ENCODE peak calls at places on chromosomes 7 and 10, in eight cellular contexts. M is epithelial cell of esophagus, C is cardiac fibroblast, X is GM13976, K is heart right ventricle, O is RWPE1, U is PC-3, T is ascending aorta. B is an unnamed sample.

GRCh38 chr7:158474488-158474887 is 113.1 kb downstream of the PTPRN2 start:
- DNase-seq in M (no peak), C (no peak), X (no peak), K (no peak), O (no peak), U (no peak), T (no peak), B (no peak)

GRCh38 chr7:155281411-155281969 is 16.2 kb upstream of the INSIG1 start:
- DNase-seq in M (no peak), C (no peak), X (no peak), K (no peak), O (no peak), U (no peak), T (no peak), B (no peak)

GRCh38 chr7:51606601-51607154 is 290.1 kb upstream of the COBL start:
- DNase-seq in M (no peak), C (no peak), X (no peak), K (no peak), O (peak; percentile 49), U (peak; percentile 83), T (no peak), B (no peak)

GRCh38 chr10:75425291-75426079 is 5.9 kb upstream of the LRMDA start:
- DNase-seq in M (peak; percentile 51), C (no peak), X (no peak), K (no peak), O (no peak), U (no peak), T (no peak), B (no peak)

GRCh38 chr7:11427686-11428273 is 404.2 kb downstream of the THSD7A start:
- DNase-seq in M (peak; percentile 75), C (peak; percentile 86), X (peak; percentile 45), K (no peak), O (peak; percentile 35), U (peak; percentile 74), T (no peak), B (peak; percentile 48)

GRCh38 chr7:115297651-115298050 is 375.8 kb downstream of the MDFIC start:
- DNase-seq in M (peak; percentile 96), C (peak; percentile 72), X (no peak), K (no peak), O (peak; percentile 62), U (peak; percentile 39), T (no peak), B (no peak)

GRCh38 chr10:10660054-10660453 is 357.6 kb upstream of the CELF2 start:
- DNase-seq in M (no peak), C (no peak), X (no peak), K (no peak), O (no peak), U (no peak), T (no peak), B (no peak)

GRCh38 chr7:66181329-66181728 is 23.8 kb upstream of the TPST1 start:
- DNase-seq in M (no peak), C (no peak), X (no peak), K (no peak), O (no peak), U (no peak), T (no peak), B (no peak)

GRCh38 chr7:70322786-70323185 is 724.5 kb downstream of the AUTS2 start:
- DNase-seq in M (no peak), C (no peak), X (no peak), K (no peak), O (no peak), U (no peak), T (no peak), B (no peak)

GRCh38 chr10:88442681-88443080 is 140.4 kb downstream of the RNLS start:
- DNase-seq in M (no peak), C (no peak), X (no peak), K (no peak), O (no peak), U (no peak), T (no peak), B (no peak)

GRCh38 chr10:68156373-68157185 is 47.3 kb downstream of the MYPN start:
- DNase-seq in M (peak; percentile 74), C (peak; percentile 87), X (peak; percentile 50), K (no peak), O (peak; percentile 19), U (peak; percentile 97), T (no peak), B (peak; percentile 34)

GRCh38 chr7:2444476-2444875 is 31.7 kb downstream of the GRIFIN start:
- DNase-seq in M (peak; percentile 31), C (peak; percentile 72), X (no peak), K (no peak), O (no peak), U (no peak), T (no peak), B (no peak)

GRCh38 chr10:79379512-79380124 is 32.3 kb downstream of the PPIF start:
- DNase-seq in M (no peak), C (no peak), X (no peak), K (peak; percentile 58), O (no peak), U (no peak), T (no peak), B (peak; percentile 12)

GRCh38 chr10:35639651-35640311 is 2.3 kb downstream of the FZD8 start:
- DNase-seq in M (peak; percentile 53), C (peak; percentile 43), X (no peak), K (peak; percentile 21), O (no peak), U (peak; percentile 81), T (no peak), B (no peak)
- TF ChIP-seq CTCF in M (peak; percentile 27), C (peak; percentile 27), X (no peak), K (no peak), O (no peak), U (peak; percentile 39), T (peak; percentile 15), B (no peak)

GRCh38 chr7:104862719-104863118 is 151.3 kb upstream of the KMT2E start:
- DNase-seq in M (no peak), C (peak; percentile 28), X (no peak), K (no peak), O (no peak), U (peak; percentile 30), T (no peak), B (no peak)
- TF ChIP-seq CTCF in M (peak; percentile 20), C (peak; percentile 47), X (no peak), K (no peak), O (no peak), U (peak; percentile 58), T (no peak), B (no peak)

GRCh38 chr10:80949785-80950184 is 412.1 kb downstream of the SH2D4B start:
- DNase-seq in M (no peak), C (no peak), X (no peak), K (no peak), O (no peak), U (no peak), T (no peak), B (no peak)

GRCh38 chr10:80946957-80947722 is 409.4 kb downstream of the SH2D4B start:
- DNase-seq in M (no peak), C (no peak), X (no peak), K (no peak), O (no peak), U (no peak), T (no peak), B (no peak)

GRCh38 chr10:80946073-80946472 is 408.4 kb downstream of the SH2D4B start:
- DNase-seq in M (no peak), C (no peak), X (no peak), K (no peak), O (no peak), U (no peak), T (no peak), B (no peak)

DNA sequence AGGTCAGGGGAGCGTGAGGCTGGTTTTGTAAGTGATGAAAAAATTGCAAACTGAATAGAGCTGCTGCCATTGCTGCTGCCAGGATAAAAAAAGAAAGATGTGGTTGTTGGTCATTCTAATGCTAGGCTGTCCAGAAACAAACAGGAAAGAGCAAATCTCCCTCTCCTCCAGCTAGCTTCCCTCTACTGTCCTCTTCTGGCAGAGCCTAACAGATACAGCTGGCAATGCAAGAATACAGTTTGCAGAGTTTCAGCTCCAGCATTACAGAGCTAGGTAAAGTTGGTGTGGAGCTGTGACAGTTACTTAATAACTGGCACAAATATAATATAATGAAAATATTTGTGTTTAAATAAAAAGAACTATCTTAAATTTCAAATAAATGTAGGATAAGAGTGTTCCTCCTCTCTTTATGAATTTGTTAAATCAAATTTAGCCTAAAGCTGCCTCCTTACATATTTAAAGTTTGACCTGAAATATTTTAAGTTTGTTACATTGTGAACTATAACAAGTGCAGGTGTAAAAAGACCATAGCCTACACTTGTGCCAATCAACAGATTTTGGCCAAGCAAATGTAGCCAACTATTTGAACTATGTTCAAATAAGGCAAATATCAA is 407.7 kb downstream of the SH2D4B start:
- DNase-seq in M (peak; percentile 7), C (no peak), X (peak; percentile 11), K (no peak), O (peak; percentile 4), U (no peak), T (no peak), B (peak; percentile 10)
- TF ChIP-seq CTCF in M (peak; percentile 69), C (no peak), X (peak; percentile 33), K (peak; percentile 68), O (peak; percentile 54), U (no peak), T (peak; percentile 32), B (peak; percentile 58)

DNA sequence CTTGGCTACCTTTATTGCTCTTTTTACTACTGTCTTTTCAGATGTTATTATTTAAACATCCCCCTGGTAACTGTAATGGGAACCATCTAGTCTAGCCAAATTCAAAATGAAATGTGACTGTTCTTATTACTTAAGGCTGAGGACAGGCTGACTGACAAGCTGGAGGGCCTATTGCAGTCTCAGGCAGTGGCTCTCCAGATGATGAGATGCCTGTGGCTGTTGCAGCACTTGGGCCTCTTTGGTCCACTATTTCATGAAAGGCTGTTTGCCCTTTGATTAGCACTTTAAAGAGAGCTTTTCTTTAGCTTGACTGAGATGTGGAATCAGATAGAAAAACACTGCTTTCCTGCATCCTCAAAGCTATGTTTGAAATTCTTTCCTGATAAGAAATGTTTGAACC is 540.5 kb downstream of the SORCS3 start:
- DNase-seq in M (no peak), C (no peak), X (no peak), K (no peak), O (no peak), U (no peak), T (no peak), B (no peak)
- TF ChIP-seq CTCF in M (no peak), C (no peak), X (no peak), K (no peak), O (no peak), U (no peak), T (no peak), B (no peak)

GRCh38 chr10:71064413-71065118 is 147.8 kb upstream of the UNC5B start:
- DNase-seq in M (no peak), C (no peak), X (no peak), K (no peak), O (no peak), U (peak; percentile 30), T (no peak), B (no peak)
- TF ChIP-seq CTCF in M (no peak), C (no peak), X (no peak), K (peak; percentile 50), O (no peak), U (peak; percentile 62), T (no peak), B (no peak)